ENCODE peak calls at places on chromosomes 2 and 18, in eight cellular contexts. H, J, S, V, W, Z, I and K are unnamed samples.

GRCh38 chr2:129764376-129765325 is 214.8 kb upstream of the RAB6C start:
- DNase-seq in H (no peak), J (peak; percentile 9), S (no peak), V (no peak), W (no peak), Z (no peak), I (no peak), K (no peak)

GRCh38 chr2:10891391-10891790 is 20.3 kb upstream of the KCNF1 start:
- DNase-seq in H (no peak), J (no peak), S (no peak), V (no peak), W (no peak), Z (peak; percentile 85), I (no peak), K (no peak)

GRCh38 chr18:23377669-23378469 is 75.2 kb upstream of the RIOK3 start:
- DNase-seq in H (no peak), J (peak; percentile 39), S (no peak), V (no peak), W (no peak), Z (no peak), I (peak; percentile 67), K (peak; percentile 31)

GRCh38 chr2:74548285-74548918 is 5.3 kb downstream of the LOXL3 start:
- DNase-seq in H (no peak), J (no peak), S (no peak), V (no peak), W (no peak), Z (peak; percentile 16), I (no peak), K (no peak)

GRCh38 chr2:234099266-234099665 is 48.8 kb downstream of the SPP2 start:
- DNase-seq in H (no peak), J (no peak), S (no peak), V (no peak), W (no peak), Z (no peak), I (no peak), K (no peak)

GRCh38 chr2:74440378-74441110 is 1.2 kb downstream of the RTKN start:
- DNase-seq in H (peak; percentile 84), J (peak; percentile 82), S (peak; percentile 90), V (peak; percentile 88), W (peak; percentile 91), Z (peak; percentile 75), I (no peak), K (peak; percentile 82)

GRCh38 chr2:238586931-238587775 is 160.4 kb downstream of the ASB1 start:
- DNase-seq in H (no peak), J (no peak), S (no peak), V (no peak), W (no peak), Z (no peak), I (no peak), K (no peak)

GRCh38 chr18:11989966-11990380 is 8.7 kb downstream of the IMPA2 start:
- DNase-seq in H (no peak), J (no peak), S (no peak), V (no peak), W (no peak), Z (no peak), I (no peak), K (no peak)

GRCh38 chr2:156769802-156770201 is 333.6 kb downstream of the GPD2 start:
- DNase-seq in H (no peak), J (no peak), S (no peak), V (no peak), W (no peak), Z (no peak), I (no peak), K (no peak)

GRCh38 chr2:238081561-238081960 is 18.6 kb upstream of the ESPNL start:
- DNase-seq in H (no peak), J (no peak), S (no peak), V (no peak), W (no peak), Z (no peak), I (no peak), K (no peak)

GRCh38 chr18:48190994-48191393 is 218.2 kb downstream of the ZBTB7C start:
- DNase-seq in H (no peak), J (no peak), S (no peak), V (no peak), W (no peak), Z (no peak), I (no peak), K (no peak)

GRCh38 chr2:133718688-133719201 is 150.5 kb upstream of the NCKAP5 start:
- DNase-seq in H (peak; percentile 50), J (no peak), S (peak; percentile 70), V (no peak), W (peak; percentile 11), Z (no peak), I (peak; percentile 60), K (no peak)

GRCh38 chr2:239223029-239223329 is 177.8 kb downstream of the HDAC4 start:
- DNase-seq in H (no peak), J (no peak), S (no peak), V (no peak), W (no peak), Z (peak; percentile 6), I (peak; percentile 13), K (no peak)

GRCh38 chr2:100646039-100646438 is 83.2 kb downstream of the PDCL3 start:
- DNase-seq in H (no peak), J (no peak), S (no peak), V (no peak), W (no peak), Z (no peak), I (no peak), K (no peak)

GRCh38 chr2:224945134-224945533 is 97.1 kb downstream of the DOCK10 start:
- DNase-seq in H (no peak), J (no peak), S (no peak), V (no peak), W (no peak), Z (no peak), I (no peak), K (no peak)

GRCh38 chr2:18957909-18958308 is 368.5 kb upstream of the NT5C1B start:
- DNase-seq in H (no peak), J (no peak), S (no peak), V (no peak), W (no peak), Z (no peak), I (no peak), K (no peak)